ENCODE peak calls at places on chromosomes 3 and 15, in seven cellular contexts. N, L, H, M, F, B and A are unnamed samples.

GRCh38 chr3:144221771-144222170 is 250.1 kb downstream of the DIPK2A start:
- DNase-seq in B (no peak), N (no peak), M (no peak), F (no peak), H (no peak), L (no peak), A (no peak)

GRCh38 chr3:174505266-174505665 is 353.9 kb upstream of the NAALADL2 start:
- DNase-seq in L (no peak), H (no peak), N (no peak), B (no peak), F (no peak), M (no peak), A (no peak)

GRCh38 chr3:44513513-44513912 is 36.0 kb upstream of the ZNF445 start:
- DNase-seq in B (no peak), M (no peak), N (no peak), F (no peak), L (no peak), H (no peak), A (no peak)

GRCh38 chr15:33104276-33104675 is 90.2 kb downstream of the FMN1 start:
- DNase-seq in N (no peak), L (no peak), H (no peak), F (no peak), M (no peak), B (no peak), A (no peak)

GRCh38 chr3:160257606-160258005 is 32.4 kb downstream of the C3orf80 start:
- DNase-seq in F (no peak), H (no peak), L (no peak), N (no peak), M (no peak), B (no peak), A (no peak)

GRCh38 chr15:82642656-82643055 is 4.5 kb downstream of the CPEB1 start:
- DNase-seq in L (no peak), M (no peak), F (no peak), H (no peak), B (no peak), N (no peak), A (no peak)

GRCh38 chr3:184757010-184757651 is 45.3 kb upstream of the MAGEF1 start:
- DNase-seq in B (no peak), M (peak), H (peak), L (no peak), F (peak), N (peak), A (no peak)

GRCh38 chr15:82571722-82572222 is 31.5 kb upstream of the RPS17 start:
- DNase-seq in F (peak), M (peak), B (no peak), H (peak), L (peak), N (peak), A (no peak)

GRCh38 chr15:80778964-80779657 is at the start of gene CEMIP:
- DNase-seq in M (peak), B (peak), N (peak), L (peak), H (peak), F (peak), A (peak)

GRCh38 chr15:66862111-66862815 is 160.2 kb downstream of the SMAD6 start:
- DNase-seq in F (no peak), B (peak), H (no peak), M (peak), N (no peak), L (no peak), A (no peak)

GRCh38 chr3:41224120-41224806 is 25.0 kb downstream of the CTNNB1 start:
- DNase-seq in H (no peak), F (no peak), M (no peak), N (no peak), B (no peak), L (no peak), A (no peak)

GRCh38 chr3:13644341-13645082 is 95.6 kb downstream of the FBLN2 start:
- DNase-seq in F (no peak), B (no peak), H (no peak), N (no peak), L (no peak), M (no peak), A (no peak)

GRCh38 chr15:68224546-68225250 is 4.8 kb downstream of the CLN6 start:
- DNase-seq in F (no peak), N (no peak), B (peak), M (no peak), L (no peak), H (no peak), A (peak)

GRCh38 chr3:140223197-140223596 is 288.2 kb downstream of the CLSTN2 start:
- DNase-seq in M (no peak), B (no peak), L (no peak), H (no peak), N (no peak), F (no peak), A (no peak)

GRCh38 chr15:26867199-26868007 is 541 bp downstream of the GABRA5 start:
- DNase-seq in F (no peak), M (no peak), H (peak), L (peak), N (no peak), B (no peak), A (no peak)

GRCh38 chr15:33215941-33216872 is 21.7 kb upstream of the FMN1 start:
- DNase-seq in L (no peak), F (no peak), N (no peak), B (no peak), H (no peak), M (no peak), A (no peak)

GRCh38 chr3:188345223-188345622 is 191.3 kb downstream of the LPP start:
- DNase-seq in M (no peak), N (no peak), B (no peak), H (no peak), F (no peak), L (no peak), A (no peak)

GRCh38 chr3:107740992-107741896 is 218.5 kb downstream of the BBX start:
- DNase-seq in M (no peak), H (no peak), B (no peak), N (no peak), L (no peak), F (no peak), A (no peak)

GRCh38 chr15:67148196-67148701 is 82.8 kb downstream of the SMAD3 start:
- DNase-seq in F (no peak), B (no peak), L (no peak), H (no peak), M (peak), N (no peak), A (no peak)

GRCh38 chr15:22888120-22888859 is 49.8 kb downstream of the NIPA2 start:
- DNase-seq in M (no peak), H (no peak), L (no peak), B (peak), F (no peak), N (no peak), A (peak)

GRCh38 chr15:100715571-100716455 is 113.4 kb downstream of the ASB7 start:
- DNase-seq in B (no peak), M (peak), N (peak), L (peak), F (peak), H (peak), A (no peak)

GRCh38 chr3:49716691-49717538 is 2.6 kb downstream of the AMIGO3 start:
- DNase-seq in B (peak), M (no peak), F (no peak), H (no peak), L (peak), N (no peak), A (no peak)

GRCh38 chr15:63402498-63403253 is 21.0 kb upstream of the CA12 start:
- DNase-seq in H (no peak), B (no peak), F (no peak), M (no peak), L (no peak), N (no peak), A (no peak)

GRCh38 chr15:34435658-34436057 is 1.9 kb downstream of the GOLGA8A start:
- DNase-seq in N (no peak), F (no peak), M (no peak), L (no peak), B (peak), H (no peak), A (no peak)

DNA sequence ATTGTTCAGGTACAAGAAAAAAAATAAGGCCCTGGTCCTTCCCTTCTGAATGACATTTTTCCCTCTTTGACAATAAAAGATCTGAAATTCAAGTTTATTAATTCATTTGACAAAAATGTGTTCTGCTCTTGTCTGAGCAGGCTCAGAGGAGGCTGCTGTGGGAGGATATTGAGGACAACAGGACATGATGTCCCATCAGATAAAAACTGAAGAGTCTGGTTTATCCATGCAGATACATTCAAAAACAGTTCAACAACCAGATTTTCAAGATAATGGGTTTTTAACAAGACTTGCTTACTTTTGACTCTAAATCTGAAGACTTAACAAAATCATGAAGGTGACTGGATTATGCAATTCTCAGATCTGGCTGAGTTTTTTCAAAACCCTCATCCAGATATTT is 36.9 kb upstream of the STRIT1 start:
- DNase-seq in B (no peak), M (no peak), F (no peak), H (no peak), N (no peak), L (no peak), A (no peak)
- TF ChIP-seq CTCF in B (no peak), M (no peak), F (no peak), H (no peak), N (no peak), L (no peak), A (no peak)

GRCh38 chr15:88196961-88197360 is 59.6 kb downstream of the NTRK3 start:
- DNase-seq in N (no peak), L (no peak), H (no peak), F (no peak), M (no peak), B (no peak), A (no peak)

GRCh38 chr15:88194162-88194561 is 62.4 kb downstream of the NTRK3 start:
- DNase-seq in M (no peak), B (no peak), N (no peak), H (no peak), F (no peak), L (no peak), A (no peak)

GRCh38 chr15:88191806-88192165 is 64.8 kb downstream of the NTRK3 start:
- DNase-seq in B (no peak), M (no peak), H (no peak), F (no peak), L (no peak), N (no peak), A (no peak)

GRCh38 chr15:88193415-88193814 is 63.1 kb downstream of the NTRK3 start:
- DNase-seq in N (no peak), L (no peak), F (no peak), B (no peak), H (no peak), M (no peak), A (no peak)
- TF ChIP-seq CTCF in N (no peak), L (no peak), F (no peak), B (no peak), H (no peak), M (no peak), A (no peak)

DNA sequence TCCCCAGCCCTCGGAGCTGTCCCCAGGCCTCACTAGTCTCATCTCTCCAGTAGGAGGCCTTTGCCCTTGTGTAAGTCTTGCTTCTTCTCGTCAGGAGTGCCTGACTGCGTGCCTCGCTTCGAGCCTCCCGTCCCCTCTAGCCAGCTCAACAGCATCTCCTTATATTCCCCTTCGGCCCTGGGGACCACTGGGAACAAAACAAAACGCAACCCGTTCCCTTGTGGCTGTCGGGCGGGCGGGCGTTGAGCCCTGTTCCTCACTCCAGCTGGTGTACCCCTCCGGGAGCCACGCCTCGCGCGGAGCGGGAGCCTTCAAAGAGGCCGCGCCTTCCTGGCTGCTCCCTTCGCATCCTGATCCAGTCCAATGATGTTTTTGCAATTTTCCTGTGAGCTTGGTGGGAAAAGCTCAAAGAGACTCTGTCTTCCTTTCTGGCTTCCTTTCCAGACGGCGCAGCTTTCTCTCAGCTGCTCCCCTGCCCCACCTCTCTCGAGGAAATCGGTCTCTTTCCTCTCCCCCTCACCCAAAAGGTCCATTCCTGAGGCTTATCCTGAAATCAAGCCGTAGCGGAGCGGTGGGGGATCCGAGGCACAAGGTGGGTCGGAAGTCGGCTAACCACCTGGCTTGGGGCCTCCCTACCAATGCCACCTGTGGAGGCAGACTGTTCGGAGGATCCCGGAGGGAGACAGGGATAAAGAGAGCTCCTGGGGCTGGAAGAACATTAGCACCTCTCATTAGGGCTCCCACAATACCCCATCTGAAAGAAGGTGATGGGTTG is 33.4 kb upstream of the SRP14 start:
- DNase-seq in M (no peak), F (no peak), N (peak), L (no peak), B (no peak), H (no peak), A (peak)
- TF ChIP-seq CTCF in M (no peak), F (no peak), N (peak), L (no peak), B (no peak), H (no peak), A (no peak)

GRCh38 chr3:122103821-122104514 is 48.8 kb downstream of the CD86 start:
- DNase-seq in M (no peak), B (no peak), L (no peak), H (no peak), F (no peak), N (no peak), A (no peak)

GRCh38 chr3:122101646-122102045 is 46.5 kb downstream of the CD86 start:
- DNase-seq in B (no peak), F (no peak), N (no peak), M (peak), L (no peak), H (no peak), A (no peak)

GRCh38 chr3:122100591-122101491 is 45.7 kb downstream of the CD86 start:
- DNase-seq in F (no peak), N (no peak), B (no peak), H (no peak), M (no peak), L (no peak), A (no peak)

GRCh38 chr3:122104515-122105194 is 49.5 kb downstream of the CD86 start:
- DNase-seq in M (no peak), F (no peak), H (no peak), N (no peak), L (no peak), B (no peak), A (no peak)

DNA sequence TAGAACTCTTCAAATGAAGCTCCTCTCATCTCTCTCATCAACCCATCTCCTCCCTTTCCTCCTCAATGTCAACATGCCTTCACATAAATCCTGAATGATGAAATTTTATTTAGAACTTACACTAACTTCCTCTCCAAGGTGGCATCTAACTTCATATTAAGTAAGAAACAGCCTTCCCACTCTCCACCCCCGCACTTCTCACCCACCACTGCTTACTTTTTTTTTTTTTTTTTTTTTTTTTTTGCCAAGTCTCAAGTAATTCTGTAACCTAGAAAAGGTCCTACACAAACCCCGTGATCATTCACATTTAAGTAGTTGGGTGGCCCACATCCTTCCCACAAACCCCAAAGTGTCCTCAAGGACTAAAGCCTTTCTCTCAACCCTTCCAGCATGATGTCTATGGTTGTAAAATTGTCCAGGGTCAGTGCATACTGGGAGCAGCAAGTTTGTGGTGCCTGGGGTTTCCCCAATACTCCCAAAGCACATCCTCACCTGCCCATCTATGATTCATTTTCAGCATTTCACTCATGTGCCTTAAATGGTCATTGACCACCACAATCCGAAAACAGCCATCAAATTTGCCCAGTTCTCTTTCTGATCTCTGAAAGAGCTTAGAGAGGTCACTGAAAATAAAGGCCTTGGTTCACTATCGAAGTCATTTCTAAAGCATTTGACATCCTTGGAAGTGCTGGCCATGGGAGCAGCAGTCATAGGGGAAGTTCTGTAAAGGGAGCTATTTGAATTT is 47.2 kb downstream of the CD86 start:
- DNase-seq in F (no peak), B (no peak), N (no peak), M (no peak), H (no peak), L (no peak), A (no peak)
- TF ChIP-seq CTCF in F (no peak), B (no peak), N (no peak), M (no peak), H (no peak), L (no peak), A (no peak)

DNA sequence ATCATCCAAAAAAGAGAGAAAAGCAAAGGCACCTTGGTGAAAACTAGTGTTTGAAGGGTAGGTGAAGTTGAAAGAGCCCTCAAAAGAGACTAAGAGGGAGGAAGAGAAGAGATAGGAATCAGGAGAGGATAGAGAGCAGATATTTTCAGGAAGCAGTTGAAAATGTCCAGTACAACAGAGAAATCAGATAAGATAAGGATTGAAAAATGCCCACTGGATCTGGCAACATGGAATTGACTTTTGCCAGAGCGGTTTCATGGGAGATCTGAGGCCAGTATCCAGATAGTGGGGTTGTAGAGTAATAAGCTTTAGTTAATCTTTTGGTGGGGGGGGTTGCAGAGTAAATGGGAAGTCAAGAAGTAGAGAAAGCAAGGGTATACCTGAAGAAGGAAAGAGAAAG is 337.4 kb downstream of the IL5RA start:
- DNase-seq in H (no peak), N (no peak), B (no peak), F (no peak), L (no peak), M (no peak), A (no peak)
- TF ChIP-seq CTCF in H (no peak), N (no peak), B (no peak), F (no peak), L (no peak), M (no peak), A (no peak)

GRCh38 chr3:130893240-130894129 is at the start of gene ATP2C1:
- DNase-seq in H (peak), L (peak), M (peak), F (peak), N (peak), B (peak), A (peak)

GRCh38 chr3:130895690-130896089 is 1.8 kb downstream of the ATP2C1 start:
- DNase-seq in F (no peak), L (no peak), H (no peak), N (no peak), M (no peak), B (no peak), A (no peak)

GRCh38 chr3:130892759-130893239 is 1.1 kb upstream of the ATP2C1 start:
- DNase-seq in L (no peak), N (no peak), B (no peak), H (peak), F (peak), M (peak), A (no peak)

GRCh38 chr3:130894873-130895330 is 1.0 kb downstream of the ATP2C1 start:
- DNase-seq in M (no peak), L (no peak), N (no peak), F (no peak), B (no peak), H (no peak), A (no peak)

GRCh38 chr3:130894130-130894872 is 417 bp downstream of the ATP2C1 start:
- DNase-seq in F (peak), M (peak), H (peak), L (peak), N (peak), B (no peak), A (no peak)
- TF ChIP-seq CTCF in F (no peak), M (no peak), H (no peak), L (no peak), N (no peak), B (no peak), A (peak)

DNA sequence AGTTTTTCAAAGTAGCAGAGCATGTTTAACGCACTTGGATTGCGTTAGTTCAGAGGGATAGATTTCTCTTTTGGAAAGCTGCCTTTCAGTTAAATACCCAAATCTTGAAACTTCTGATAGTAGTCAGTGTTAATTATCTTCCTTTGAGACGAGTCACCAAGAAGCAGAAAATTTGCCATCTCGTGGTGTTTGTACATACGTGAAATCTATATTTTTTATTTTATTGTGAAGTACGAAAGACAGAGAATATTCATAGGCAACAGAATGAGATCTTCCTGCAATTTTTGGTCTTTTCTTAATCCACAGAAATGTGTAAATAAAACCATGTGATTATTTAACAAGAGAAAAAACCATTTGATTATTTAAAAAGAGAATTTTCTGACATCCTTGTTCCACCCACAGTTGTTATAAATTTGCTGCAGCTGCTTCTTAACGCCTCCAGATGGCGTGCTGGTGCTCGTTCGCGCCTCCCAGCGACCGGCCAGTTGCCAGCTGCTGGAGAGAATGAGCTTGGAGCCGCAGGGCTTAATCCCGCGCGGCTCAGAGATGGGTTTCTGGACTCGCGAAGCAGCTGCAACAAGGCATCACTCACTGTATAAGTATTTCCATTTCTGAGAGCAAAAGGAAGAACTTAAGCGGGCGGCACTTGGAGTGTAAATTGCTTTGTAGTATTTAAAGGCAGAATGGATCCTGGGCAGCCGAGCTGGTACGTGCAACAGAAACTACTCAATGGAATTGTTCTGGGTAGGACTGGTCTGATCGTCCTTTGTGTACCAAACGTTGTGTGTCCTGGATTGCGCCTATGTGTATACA is 10.5 kb upstream of the SLITRK3 start:
- DNase-seq in F (peak), M (peak), L (peak), B (no peak), H (peak), N (peak), A (no peak)
- TF ChIP-seq CTCF in F (peak), M (peak), L (peak), B (peak), H (peak), N (peak), A (peak)